ENCODE peak calls at places on chromosomes 16 and 17, in seven cellular contexts. W is heart left ventricle, Y is erythroblast, U is H1, M is esophagus squamous epithelium, Q is stomach, A is transverse colon. F is an unnamed sample.

GRCh38 chr17:20028436-20028835 is 19.3 kb downstream of the SPECC1 start:
- DNase-seq in W (no peak), Y (peak), U (no peak), M (no peak), Q (no peak), A (no peak), F (no peak)

GRCh38 chr17:82351713-82352488 is 7.1 kb upstream of the TEX19 start:
- DNase-seq in W (peak), Y (peak), U (peak), M (no peak), Q (peak), A (peak), F (peak)

GRCh38 chr17:27247071-27247957 is 46.6 kb upstream of the WSB1 start:
- DNase-seq in W (peak), Y (no peak), U (no peak), M (no peak), Q (peak), A (peak), F (peak)

GRCh38 chr16:86576591-86577313 is 1.6 kb upstream of the FOXL1 start:
- DNase-seq in W (no peak), Y (no peak), U (peak), M (no peak), Q (no peak), A (no peak), F (no peak)

GRCh38 chr16:51134269-51134812 is 16.7 kb downstream of the SALL1 start:
- DNase-seq in W (no peak), Y (no peak), U (peak), M (no peak), Q (no peak), A (no peak), F (no peak)

GRCh38 chr16:1642148-1642547 is 30.0 kb downstream of the CRAMP1 start:
- DNase-seq in W (peak), Y (no peak), U (no peak), M (no peak), Q (no peak), A (no peak), F (peak)

GRCh38 chr17:42133461-42134041 is 10.9 kb downstream of the HSPB9 start:
- DNase-seq in W (no peak), Y (peak), U (no peak), M (no peak), Q (no peak), A (peak), F (no peak)

GRCh38 chr16:84138824-84139627 is 6.0 kb downstream of the HSDL1 start:
- DNase-seq in W (peak), Y (no peak), U (no peak), M (no peak), Q (peak), A (no peak), F (peak)

GRCh38 chr17:47099451-47099986 is 89.6 kb downstream of the CDC27 start:
- DNase-seq in W (no peak), Y (no peak), U (no peak), M (no peak), Q (no peak), A (peak), F (no peak)

GRCh38 chr17:47096343-47096742 is 92.8 kb downstream of the CDC27 start:
- DNase-seq in W (no peak), Y (no peak), U (no peak), M (no peak), Q (no peak), A (no peak), F (no peak)

GRCh38 chr17:47102914-47103313 is 86.2 kb downstream of the CDC27 start:
- DNase-seq in W (no peak), Y (no peak), U (no peak), M (no peak), Q (no peak), A (no peak), F (no peak)

GRCh38 chr17:47095268-47095667 is 93.8 kb downstream of the CDC27 start:
- DNase-seq in W (no peak), Y (no peak), U (no peak), M (no peak), Q (no peak), A (no peak), F (no peak)

DNA sequence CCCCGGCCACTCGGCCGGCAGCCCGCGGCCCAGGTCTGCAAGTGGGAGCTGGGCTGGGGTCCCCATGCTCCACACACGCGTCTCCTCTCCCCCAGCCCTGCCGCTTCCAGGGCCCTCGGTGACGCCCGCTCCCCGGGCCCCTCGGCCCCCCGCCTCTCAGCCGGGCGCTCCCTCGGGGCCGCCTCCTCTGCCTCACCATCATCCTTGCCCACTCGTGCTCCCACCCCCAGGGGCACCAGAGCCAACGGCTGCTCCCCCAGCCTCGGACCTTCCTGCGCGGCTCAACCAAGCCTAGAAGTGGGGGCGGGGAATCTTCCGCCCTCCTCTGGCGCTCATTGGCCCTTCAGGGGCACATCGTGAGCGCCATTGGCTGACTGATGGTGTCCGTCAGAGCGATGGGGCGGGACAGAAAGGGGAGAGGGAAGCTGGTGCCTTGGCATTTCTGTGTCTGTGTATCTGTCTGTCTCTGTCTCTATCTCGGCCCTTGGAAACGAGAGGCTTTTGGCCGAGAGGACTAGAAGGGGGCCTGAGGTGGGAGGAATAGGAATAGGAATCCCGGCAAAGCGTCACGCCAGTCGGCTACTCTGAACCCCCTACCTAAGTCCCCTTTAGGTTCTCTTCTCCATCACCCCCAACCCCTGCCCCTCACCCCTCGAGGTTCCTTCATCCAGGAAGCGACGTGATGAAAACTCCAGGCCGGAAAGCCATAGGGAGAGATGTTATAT is 88.9 kb downstream of the CDC27 start:
- DNase-seq in W (peak), Y (peak), U (peak), M (peak), Q (peak), A (peak), F (peak)
- TF ChIP-seq POLR2A in W (peak), Y (peak), U (no peak), M (peak), Q (no peak), A (peak), F (peak)

DNA sequence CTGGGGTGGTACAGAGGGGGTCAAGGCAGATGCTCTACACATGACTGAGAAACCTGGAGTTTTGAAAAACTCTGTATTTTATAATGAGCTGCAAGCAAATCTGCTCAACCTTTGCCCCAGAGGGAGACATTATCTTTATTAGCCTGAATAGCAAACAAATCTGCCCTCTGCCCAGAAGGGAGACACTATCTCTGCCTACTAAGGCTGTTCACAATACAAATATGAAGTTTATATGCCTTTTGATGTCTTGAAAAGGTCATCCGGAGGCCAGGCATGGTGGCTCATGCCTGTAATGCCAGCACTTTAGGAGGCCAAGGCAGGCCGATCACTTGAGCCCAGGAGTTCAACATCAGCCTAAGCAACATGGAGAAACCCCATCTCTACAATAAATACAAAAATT is 11.0 kb upstream of the XYLT1 start:
- DNase-seq in W (no peak), Y (no peak), U (no peak), M (no peak), Q (no peak), A (no peak), F (no peak)
- TF ChIP-seq POLR2A in W (no peak), Y (no peak), U (no peak), M (no peak), Q (no peak), A (no peak), F (no peak)

GRCh38 chr17:76072149-76072858 is at the start of gene SRP68:
- DNase-seq in W (peak), Y (peak), U (peak), M (peak), Q (peak), A (peak), F (peak)
- TF ChIP-seq POLR2A in W (peak), Y (peak), U (no peak), M (peak), Q (no peak), A (peak), F (peak)

DNA sequence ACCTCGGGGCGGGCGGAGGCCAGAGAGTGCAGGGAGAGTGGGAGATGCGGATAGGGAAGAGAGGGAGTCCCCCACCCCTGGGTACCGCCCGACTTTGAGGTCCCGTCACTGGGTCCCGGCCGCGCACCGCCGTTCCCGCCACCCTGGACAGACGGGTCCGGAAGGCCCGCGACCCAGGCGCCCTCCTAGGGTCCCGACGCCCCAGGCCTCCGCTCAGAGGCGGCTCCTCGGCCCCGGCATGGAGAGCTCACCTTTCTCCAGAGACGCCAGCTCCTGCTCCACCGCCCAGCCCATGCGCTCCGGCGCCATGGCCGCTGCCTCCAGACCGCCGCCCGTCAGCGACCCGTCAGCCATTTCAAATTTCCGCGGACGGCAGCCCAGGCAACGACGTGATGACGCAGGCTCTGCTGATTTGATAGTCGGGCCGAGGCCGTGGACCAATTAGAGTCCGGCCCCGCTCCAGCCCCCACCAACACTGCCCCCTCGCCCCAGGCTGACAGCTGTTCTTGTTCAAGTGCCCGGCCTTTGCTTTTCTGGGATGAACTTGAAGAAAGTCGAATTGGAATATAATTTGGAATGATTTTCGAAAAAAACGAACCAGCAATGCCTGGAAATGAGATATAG is at the start of gene SHCBP1:
- DNase-seq in W (peak), Y (peak), U (peak), M (peak), Q (peak), A (peak), F (peak)
- TF ChIP-seq POLR2A in W (no peak), Y (peak), U (peak), M (no peak), Q (no peak), A (no peak), F (no peak)

DNA sequence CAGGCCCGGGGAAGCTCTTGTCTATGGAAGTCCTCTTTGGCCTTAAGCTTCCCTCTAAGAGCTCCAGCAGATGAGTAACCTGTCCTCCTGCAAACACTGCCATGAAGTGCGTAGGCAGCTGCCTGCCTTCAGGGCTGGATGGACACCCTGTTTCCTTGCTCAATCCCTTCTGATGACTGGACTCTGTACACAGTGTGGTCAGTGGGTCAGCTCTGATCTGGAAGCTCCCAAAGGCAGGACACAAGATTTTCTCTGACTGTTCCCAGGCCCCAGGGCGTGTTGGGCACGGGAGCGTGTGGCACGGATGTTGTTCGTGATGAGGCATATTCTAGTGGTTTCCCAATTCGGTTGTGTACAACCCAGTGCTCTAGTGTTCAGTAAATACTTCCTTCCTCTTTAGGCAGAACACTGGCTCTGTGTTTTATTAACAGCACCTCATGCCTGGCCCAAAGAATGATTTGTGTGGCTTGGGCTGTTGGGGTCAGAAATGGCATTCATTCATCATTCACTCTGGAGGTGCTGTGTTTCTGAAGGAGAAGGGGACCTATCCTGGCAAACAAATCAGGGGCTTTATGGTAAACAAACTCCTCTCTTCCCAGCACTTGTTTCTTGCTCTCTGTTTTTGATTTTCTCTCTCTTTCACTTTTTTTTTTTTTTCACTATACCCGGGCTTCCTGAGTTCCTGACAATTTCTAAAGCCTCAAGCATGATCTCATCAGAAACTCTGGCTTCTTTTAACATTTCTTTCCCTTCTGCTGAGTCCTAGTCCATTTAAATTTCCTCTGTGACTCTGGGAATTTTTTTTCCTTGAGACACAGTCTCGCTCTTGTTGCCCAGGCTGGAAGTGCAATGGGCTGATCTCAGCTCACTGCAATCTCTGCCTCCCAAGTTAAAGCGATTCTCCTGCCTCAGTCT is 12.0 kb upstream of the RNF157 start:
- DNase-seq in W (no peak), Y (no peak), U (no peak), M (no peak), Q (peak), A (peak), F (peak)
- TF ChIP-seq POLR2A in W (no peak), Y (no peak), U (no peak), M (peak), Q (no peak), A (peak), F (peak)

GRCh38 chr17:48553190-48553547 is 8.3 kb upstream of the HOXB2 start:
- DNase-seq in W (no peak), Y (no peak), U (no peak), M (no peak), Q (no peak), A (no peak), F (no peak)

GRCh38 chr17:48555183-48555615 is 10.3 kb upstream of the HOXB2 start:
- DNase-seq in W (no peak), Y (peak), U (no peak), M (no peak), Q (no peak), A (no peak), F (no peak)

GRCh38 chr17:48555616-48556533 is 11.0 kb upstream of the HOXB2 start:
- DNase-seq in W (no peak), Y (no peak), U (no peak), M (no peak), Q (no peak), A (no peak), F (no peak)

GRCh38 chr17:48553837-48554236 is 8.9 kb upstream of the HOXB2 start:
- DNase-seq in W (no peak), Y (no peak), U (no peak), M (no peak), Q (no peak), A (no peak), F (no peak)

GRCh38 chr17:48554412-48555090 is 9.6 kb upstream of the HOXB2 start:
- DNase-seq in W (no peak), Y (no peak), U (no peak), M (no peak), Q (no peak), A (no peak), F (no peak)
- TF ChIP-seq POLR2A in W (no peak), Y (no peak), U (no peak), M (no peak), Q (no peak), A (no peak), F (no peak)

GRCh38 chr16:68345351-68345810 is 34.6 kb downstream of the PRMT7 start:
- DNase-seq in W (no peak), Y (no peak), U (no peak), M (no peak), Q (no peak), A (no peak), F (peak)
- TF ChIP-seq POLR2A in W (no peak), Y (no peak), U (no peak), M (no peak), Q (no peak), A (no peak), F (peak)

F was measured in gastrocnemius medialis.